ENCODE peak calls at places on chromosome 17, in ten cellular contexts. P is CD8-positive, alpha-beta T cell; N is progenitor cell of endocrine pancreas; X is upper lobe of right lung; C is neural progenitor cell; K is omental fat pad; D is AG04449; G is fibroblast of mammary gland; Y is ascending aorta; I is RWPE1. B is an unnamed sample.

GRCh38 chr17:66945451-66945850 is 19.1 kb upstream of the CACNG4 start:
- DNase-seq in P (no peak), N (no peak), X (peak), C (no peak), K (peak), D (no peak), G (peak), Y (no peak), I (no peak), B (no peak)

GRCh38 chr17:73210002-73210678 is 17.3 kb downstream of the COG1 start:
- DNase-seq in P (no peak), N (no peak), X (no peak), C (no peak), K (no peak), D (no peak), G (no peak), Y (no peak), I (peak), B (no peak)

GRCh38 chr17:67196422-67196821 is 48.6 kb downstream of the HELZ start:
- DNase-seq in P (no peak), N (no peak), X (no peak), C (no peak), K (no peak), D (no peak), G (no peak), Y (no peak), I (no peak), B (no peak)

GRCh38 chr17:67469208-67469980 is 92.3 kb downstream of the PITPNC1 start:
- DNase-seq in P (peak), N (no peak), X (no peak), C (no peak), K (no peak), D (no peak), G (no peak), Y (no peak), I (no peak), B (peak)

GRCh38 chr17:58693208-58693607 is 806 bp downstream of the RAD51C start:
- DNase-seq in P (no peak), N (no peak), X (no peak), C (no peak), K (no peak), D (no peak), G (peak), Y (no peak), I (no peak), B (no peak)

GRCh38 chr17:28334666-28335200 is 539 bp downstream of the IFT20 start:
- DNase-seq in P (no peak), N (no peak), X (no peak), C (no peak), K (no peak), D (no peak), G (peak), Y (no peak), I (no peak), B (no peak)

GRCh38 chr17:36148559-36149295 is 27.7 kb downstream of the TBC1D3B start:
- DNase-seq in P (peak), N (peak), X (peak), C (peak), K (peak), D (peak), G (peak), Y (no peak), I (peak), B (peak)

GRCh38 chr17:66957951-66958579 is 6.4 kb upstream of the CACNG4 start:
- DNase-seq in P (no peak), N (no peak), X (no peak), C (peak), K (no peak), D (no peak), G (no peak), Y (no peak), I (no peak), B (peak)

GRCh38 chr17:42526031-42526444 is 10.0 kb upstream of the NAGLU start:
- DNase-seq in P (no peak), N (no peak), X (no peak), C (no peak), K (no peak), D (no peak), G (peak), Y (no peak), I (no peak), B (peak)

GRCh38 chr17:48261297-48261880 is 153.8 kb downstream of the SNX11 start:
- DNase-seq in P (no peak), N (no peak), X (no peak), C (peak), K (no peak), D (no peak), G (peak), Y (no peak), I (no peak), B (peak)

GRCh38 chr17:51056813-51057510 is 63.7 kb downstream of the SPAG9 start:
- DNase-seq in P (no peak), N (no peak), X (no peak), C (peak), K (no peak), D (peak), G (peak), Y (no peak), I (peak), B (peak)

DNA sequence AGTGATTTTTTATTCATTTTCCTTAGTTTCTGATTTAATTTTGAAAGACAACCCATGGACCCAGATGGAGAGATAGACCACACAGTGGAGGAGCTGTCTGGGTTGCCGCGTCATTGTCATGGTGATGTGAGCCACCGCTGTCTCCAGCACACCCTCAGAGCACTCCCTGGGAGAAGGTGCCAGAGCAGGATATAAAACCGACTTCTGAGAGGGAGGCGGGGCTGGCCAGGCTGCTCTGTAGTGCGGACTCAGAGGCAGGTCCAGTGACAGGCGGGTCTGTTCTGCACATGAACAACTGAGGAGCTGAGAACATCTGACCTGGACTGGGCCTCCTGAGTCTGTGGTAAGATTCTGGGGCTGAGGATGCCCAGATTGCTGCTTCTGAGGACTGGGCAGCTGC is 216.3 kb upstream of the NLRP1 start:
- DNase-seq in P (no peak), N (no peak), X (no peak), C (no peak), K (no peak), D (no peak), G (no peak), Y (no peak), I (no peak), B (no peak)
- TF ChIP-seq CTCF in P (no peak), N (no peak), X (no peak), C (no peak), K (no peak), D (no peak), G (no peak), Y (no peak), I (no peak), B (no peak)

DNA sequence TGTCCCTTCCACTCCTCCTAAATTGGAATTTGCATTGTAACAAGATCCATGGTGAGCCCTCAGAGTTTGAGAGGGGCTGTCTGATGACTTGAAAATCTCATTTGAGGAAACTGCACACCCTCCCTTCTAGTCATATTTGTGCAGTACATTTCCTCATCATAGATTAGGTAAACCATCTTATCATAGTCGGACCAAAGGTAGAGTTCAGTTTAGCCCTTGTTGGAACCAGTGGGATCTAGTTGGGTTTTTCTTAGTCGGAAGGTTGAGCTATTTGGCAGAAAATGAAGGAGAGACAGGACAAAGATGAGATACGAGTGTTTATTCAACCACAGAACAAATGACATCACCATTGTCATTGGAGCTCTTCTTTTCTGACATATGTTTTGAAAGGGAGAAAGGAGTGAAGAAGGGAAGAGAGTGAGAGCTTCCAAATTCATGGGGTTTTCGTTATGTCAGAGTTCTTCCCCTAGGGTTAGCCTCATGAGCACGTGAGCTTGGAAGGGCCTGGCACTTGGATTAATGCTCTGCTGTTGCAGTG is 15.8 kb upstream of the KRT20 start:
- DNase-seq in P (no peak), N (no peak), X (no peak), C (no peak), K (no peak), D (no peak), G (no peak), Y (no peak), I (no peak), B (no peak)
- TF ChIP-seq CTCF in P (no peak), N (no peak), X (no peak), C (no peak), K (no peak), D (no peak), G (no peak), Y (no peak), I (no peak), B (no peak)

DNA sequence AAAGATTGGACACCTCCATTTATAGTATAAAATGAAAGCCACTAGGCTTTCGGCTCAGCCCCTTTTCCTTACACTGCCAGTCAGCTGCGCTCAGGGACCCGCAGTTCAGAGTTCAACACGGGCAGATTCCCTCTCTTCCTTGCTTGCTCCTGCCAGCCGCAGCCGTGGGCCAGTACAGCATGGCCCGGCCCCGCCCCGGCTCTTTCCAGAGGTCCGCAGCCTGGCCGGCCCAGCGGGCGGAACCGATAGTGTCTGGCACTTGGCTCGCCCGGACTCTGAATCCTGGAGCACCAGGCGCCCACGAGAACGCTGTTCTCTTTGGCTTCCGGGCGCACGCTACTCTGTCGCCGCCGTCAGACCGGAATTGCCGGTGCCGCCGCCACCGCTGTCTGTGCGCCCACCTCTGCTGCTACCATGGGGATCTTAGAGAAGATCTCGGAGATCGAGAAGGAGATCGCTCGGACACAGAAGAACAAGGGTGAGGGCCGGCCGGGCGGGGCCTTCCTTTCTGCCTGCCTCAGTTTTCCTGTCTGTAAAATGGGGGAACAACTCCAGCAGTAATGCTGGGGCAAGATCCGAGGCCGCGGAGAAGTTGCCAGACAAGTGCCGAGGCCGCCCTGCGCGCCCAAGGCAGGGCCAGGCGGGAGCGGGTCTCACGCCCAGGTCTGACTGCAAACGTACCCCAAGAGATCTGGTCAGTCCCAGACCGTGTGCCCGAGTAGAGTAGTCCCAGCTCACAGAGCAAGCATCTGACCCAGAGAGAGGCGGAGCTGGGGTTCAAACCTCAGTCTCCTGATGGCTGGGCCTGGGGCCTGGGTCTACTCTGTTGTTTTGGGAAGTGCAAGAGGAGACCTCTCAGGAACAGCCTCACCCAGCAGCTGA is at the start of gene DRG2:
- DNase-seq in P (peak), N (peak), X (peak), C (peak), K (peak), D (peak), G (peak), Y (peak), I (peak), B (peak)
- TF ChIP-seq CTCF in P (no peak), N (peak), X (peak), C (peak), K (no peak), D (peak), G (peak), Y (peak), I (no peak), B (peak)

GRCh38 chr17:17682737-17683675 is 1.7 kb downstream of the RAI1 start:
- DNase-seq in P (peak), N (peak), X (peak), C (peak), K (no peak), D (peak), G (peak), Y (no peak), I (no peak), B (peak)

GRCh38 chr17:17681187-17681743 is at the start of gene RAI1:
- DNase-seq in P (peak), N (peak), X (peak), C (peak), K (no peak), D (no peak), G (peak), Y (no peak), I (peak), B (no peak)

GRCh38 chr17:17682293-17682736 is 1.1 kb downstream of the RAI1 start:
- DNase-seq in P (peak), N (no peak), X (peak), C (peak), K (no peak), D (no peak), G (no peak), Y (no peak), I (no peak), B (no peak)

GRCh38 chr17:17680477-17681186 is 626 bp upstream of the RAI1 start:
- DNase-seq in P (no peak), N (no peak), X (no peak), C (no peak), K (no peak), D (no peak), G (no peak), Y (no peak), I (no peak), B (no peak)

GRCh38 chr17:17681744-17682292 is 560 bp downstream of the RAI1 start:
- DNase-seq in P (peak), N (no peak), X (peak), C (peak), K (no peak), D (no peak), G (no peak), Y (no peak), I (no peak), B (no peak)
- TF ChIP-seq CTCF in P (no peak), N (no peak), X (no peak), C (peak), K (no peak), D (no peak), G (no peak), Y (no peak), I (no peak), B (no peak)

DNA sequence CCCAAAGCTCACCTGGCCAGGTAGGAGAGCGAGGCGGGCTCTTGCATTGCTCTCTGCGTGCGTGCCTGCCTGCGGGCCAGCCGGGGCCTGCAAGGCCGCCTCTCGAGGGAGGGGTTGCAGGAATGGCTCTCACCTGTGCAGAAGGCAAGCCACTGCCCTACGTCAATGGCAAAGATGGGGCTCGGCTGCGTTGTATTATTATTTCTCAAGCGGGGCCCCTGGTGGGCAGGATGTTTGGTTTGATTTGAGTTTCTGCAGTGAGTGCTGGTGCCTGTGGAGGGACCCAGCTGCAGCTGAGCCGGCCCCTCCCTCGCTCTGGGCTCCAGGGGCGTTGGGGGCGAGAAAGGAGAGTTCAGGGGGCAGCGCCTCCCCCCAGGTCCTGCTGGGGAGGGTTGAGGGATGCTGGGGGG is 338.6 kb downstream of the SEC14L1 start:
- DNase-seq in P (peak), N (no peak), X (no peak), C (no peak), K (no peak), D (no peak), G (no peak), Y (no peak), I (no peak), B (no peak)
- TF ChIP-seq CTCF in P (no peak), N (no peak), X (no peak), C (no peak), K (no peak), D (no peak), G (no peak), Y (no peak), I (no peak), B (no peak)

DNA sequence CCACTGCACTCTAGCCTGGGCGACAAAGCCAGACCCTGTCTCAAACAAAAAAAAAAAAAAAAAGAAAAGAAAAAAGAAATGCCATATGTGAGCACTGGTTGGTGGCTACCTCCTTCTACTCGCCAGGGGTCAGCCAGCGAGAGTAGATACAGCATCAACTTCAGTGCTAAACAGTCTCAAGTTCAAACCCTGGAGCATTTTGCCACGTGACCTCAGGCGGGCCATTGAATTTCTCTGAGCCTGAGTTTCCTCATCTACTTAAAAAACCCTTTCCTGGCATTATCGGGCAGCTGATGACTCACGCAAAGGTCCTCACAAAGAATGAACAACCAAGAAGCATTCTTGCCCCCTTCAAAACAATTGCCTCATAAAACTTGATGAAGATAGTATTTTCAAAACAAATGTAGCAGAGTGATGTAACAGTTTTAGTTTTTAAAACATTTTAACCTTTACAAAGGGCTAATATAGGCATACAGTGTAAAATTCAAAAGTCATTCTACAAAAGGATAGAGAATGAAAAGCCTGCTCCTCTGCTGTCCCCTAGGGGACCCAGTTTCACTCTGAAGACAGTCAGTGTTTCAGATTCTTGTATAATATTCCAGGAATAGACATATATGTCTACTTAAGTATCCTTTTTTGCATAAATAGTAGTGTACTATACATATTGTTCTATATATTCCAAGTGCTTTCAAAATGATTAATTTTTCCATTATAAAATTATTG is 28.4 kb downstream of the DNAH2 start:
- DNase-seq in P (no peak), N (no peak), X (peak), C (no peak), K (peak), D (peak), G (peak), Y (no peak), I (peak), B (peak)
- TF ChIP-seq CTCF in P (no peak), N (peak), X (no peak), C (no peak), K (no peak), D (no peak), G (peak), Y (no peak), I (peak), B (peak)